ENCODE peak calls at places on chromosomes 12 and 14, in eight cellular contexts. Y is uterus, S is fibroblast of lung, G is A549, K is IMR-90, L is HCT116, O is spleen, V is breast epithelium. H is an unnamed sample.

GRCh38 chr14:34172477-34173368 is 221.8 kb upstream of the EGLN3 start:
- DNase-seq in Y (no peak), S (no peak), L (no peak), O (no peak), K (no peak), G (no peak), V (no peak), H (no peak)

GRCh38 chr12:108607981-108608600 is 10.2 kb upstream of the TMEM119 start:
- DNase-seq in G (no peak), V (no peak), Y (no peak), L (no peak), S (no peak), O (no peak), K (no peak), H (no peak)

GRCh38 chr12:124814741-124815613 is 48.7 kb downstream of the SCARB1 start:
- DNase-seq in Y (no peak), S (no peak), L (no peak), G (no peak), O (no peak), V (no peak), K (no peak), H (no peak)

GRCh38 chr12:109356586-109356985 is 8.9 kb downstream of the MYO1H start:
- DNase-seq in Y (no peak), O (no peak), V (no peak), G (no peak), L (no peak), S (no peak), K (no peak), H (no peak)

GRCh38 chr14:86532219-86532618 is 1002.3 kb downstream of the FLRT2 start:
- DNase-seq in S (peak), O (no peak), G (no peak), L (no peak), V (no peak), K (peak), Y (no peak), H (no peak)

GRCh38 chr12:127675936-127676335 is 591.0 kb upstream of the TMEM132C start:
- DNase-seq in S (peak), V (no peak), O (no peak), G (no peak), K (no peak), Y (no peak), L (no peak), H (no peak)

GRCh38 chr14:21868442-21869046 is 194.9 kb upstream of the OR4E1 start:
- DNase-seq in O (no peak), V (no peak), S (no peak), K (peak), Y (no peak), G (peak), L (peak), H (peak)

GRCh38 chr12:32211769-32212156 is 105.1 kb downstream of the BICD1 start:
- DNase-seq in G (no peak), K (no peak), V (no peak), S (no peak), O (no peak), Y (no peak), L (no peak), H (no peak)

GRCh38 chr12:101969-102878 is 35.7 kb downstream of the IQSEC3 start:
- DNase-seq in L (peak), V (no peak), O (no peak), Y (no peak), G (no peak), K (no peak), S (no peak), H (no peak)

GRCh38 chr14:95620659-95621059 is 65.6 kb upstream of the TCL1B start:
- DNase-seq in L (no peak), O (no peak), Y (no peak), G (no peak), V (no peak), K (no peak), S (no peak), H (no peak)

GRCh38 chr14:101480747-101481530 is 80.4 kb upstream of the DIO3 start:
- DNase-seq in G (peak), Y (peak), K (peak), S (peak), L (no peak), V (peak), O (peak), H (peak)

GRCh38 chr14:23539209-23539866 is 12.2 kb downstream of the ZFHX2 start:
- DNase-seq in O (peak), Y (no peak), V (no peak), G (peak), L (peak), S (no peak), K (peak), H (peak)

GRCh38 chr14:22689186-22689585 is 45.0 kb upstream of the OR6J1 start:
- DNase-seq in O (no peak), G (no peak), Y (no peak), L (peak), V (no peak), K (peak), S (peak), H (peak)

GRCh38 chr12:64461634-64462414 is 9.9 kb downstream of the TBK1 start:
- DNase-seq in V (no peak), G (no peak), K (peak), S (peak), L (no peak), O (no peak), Y (no peak), H (peak)

GRCh38 chr12:128825845-128826244 is 2.1 kb upstream of the SLC15A4 start:
- DNase-seq in L (no peak), K (no peak), Y (no peak), G (no peak), V (no peak), S (no peak), O (no peak), H (no peak)

GRCh38 chr12:48305190-48305589 is 45.5 kb downstream of the ZNF641 start:
- DNase-seq in G (no peak), V (no peak), K (no peak), S (no peak), O (no peak), L (no peak), Y (no peak), H (no peak)

GRCh38 chr14:96688629-96689028 is 108.6 kb upstream of the VRK1 start:
- DNase-seq in V (no peak), K (no peak), O (no peak), L (no peak), S (no peak), G (no peak), Y (no peak), H (no peak)

GRCh38 chr12:89547116-89547515 is 21.3 kb upstream of the POC1B start:
- DNase-seq in S (no peak), G (no peak), L (no peak), K (no peak), O (no peak), V (no peak), Y (no peak), H (no peak)

GRCh38 chr12:40828593-40828990 is 136.4 kb downstream of the CNTN1 start:
- DNase-seq in V (no peak), L (no peak), Y (no peak), K (no peak), S (no peak), O (no peak), G (no peak), H (no peak)

GRCh38 chr12:70045036-70045435 is 198.2 kb upstream of the CNOT2 start:
- DNase-seq in K (peak), S (peak), G (no peak), V (no peak), O (no peak), L (no peak), Y (no peak), H (no peak)

GRCh38 chr12:27779837-27780611 is at the start of the genes KLHL42 and MANSC4:
- DNase-seq in S (peak), Y (peak), G (peak), L (no peak), K (peak), O (peak), V (peak), H (peak)

GRCh38 chr14:33943081-33943480 is 7.8 kb downstream of the EGLN3 start:
- DNase-seq in G (no peak), S (no peak), K (no peak), L (no peak), O (no peak), Y (no peak), V (no peak), H (no peak)

DNA sequence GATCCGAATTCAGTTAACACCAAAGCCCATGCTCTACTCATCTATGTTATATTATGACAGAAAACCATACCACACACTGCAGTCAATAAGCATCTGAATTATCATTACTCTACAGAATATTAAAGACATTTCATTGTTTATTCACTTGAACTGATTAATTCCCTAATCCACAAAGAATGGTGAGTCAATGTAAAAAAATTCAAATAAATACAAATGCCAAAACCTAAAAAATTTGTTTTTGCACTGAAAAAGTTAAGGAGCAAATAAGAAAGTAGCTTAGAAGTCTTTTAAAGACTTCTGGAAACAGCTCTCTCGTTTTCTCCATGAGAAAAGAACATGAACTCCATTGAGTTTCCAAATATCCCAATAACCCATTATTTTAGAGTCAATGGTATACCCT is 13.6 kb downstream of the NID2 start:
- DNase-seq in S (peak), O (no peak), V (no peak), G (no peak), Y (no peak), L (no peak), K (peak), H (no peak)
- TF ChIP-seq CTCF in S (no peak), O (no peak), V (no peak), G (no peak), Y (no peak), L (no peak), K (no peak), H (no peak)

GRCh38 chr12:5525783-5526367 is 94.0 kb downstream of the NTF3 start:
- DNase-seq in V (no peak), O (no peak), S (no peak), L (no peak), G (no peak), K (no peak), Y (no peak), H (no peak)
- H3K27ac ChIP-seq in V (no peak), O (no peak), S (no peak), L (no peak), G (no peak), K (no peak), Y (no peak), H (no peak)

GRCh38 chr12:105321125-105321524 is 9.4 kb upstream of the C12orf75 start:
- DNase-seq in V (no peak), S (no peak), Y (no peak), K (no peak), G (no peak), O (no peak), L (no peak), H (no peak)
- TF ChIP-seq CTCF in V (no peak), S (no peak), Y (no peak), K (no peak), G (no peak), O (no peak), L (no peak), H (no peak)

GRCh38 chr12:4320859-4321701 is at the start of gene TIGAR:
- DNase-seq in V (peak), G (peak), O (peak), K (peak), S (peak), L (peak), Y (peak), H (peak)
- H3K27ac ChIP-seq in V (peak), G (peak), O (peak), K (peak), S (peak), L (peak), Y (peak), H (peak)

DNA sequence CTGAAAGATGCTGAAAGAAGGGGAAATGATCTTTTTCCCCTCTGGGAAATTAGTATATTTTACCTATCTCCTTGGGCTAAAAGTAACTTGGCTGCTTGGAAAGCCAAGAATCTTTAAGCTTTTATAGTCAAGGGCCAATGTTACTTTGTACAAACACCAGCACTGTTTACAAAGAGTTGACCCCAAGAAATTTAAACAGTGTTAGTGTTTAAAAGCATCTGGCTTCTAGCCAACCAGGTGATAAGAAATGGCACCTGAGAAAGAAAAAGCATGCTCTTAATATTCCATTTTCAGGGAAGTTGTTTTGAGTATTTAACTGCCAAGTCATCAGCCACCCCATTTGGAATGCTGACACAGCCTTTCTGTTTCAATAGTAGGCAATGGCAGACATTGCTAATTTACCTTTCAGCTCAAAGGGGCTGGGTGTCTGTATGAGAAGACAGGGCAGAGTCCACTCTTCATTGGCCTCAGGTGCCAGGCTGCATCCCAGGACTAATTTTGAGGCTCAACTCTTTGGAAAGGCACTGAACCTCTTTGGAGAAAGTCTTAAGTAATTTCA is 3.7 kb upstream of the SLC35F4 start:
- DNase-seq in O (no peak), V (no peak), K (no peak), L (no peak), S (no peak), G (no peak), Y (no peak), H (no peak)
- TF ChIP-seq CTCF in O (no peak), V (no peak), K (no peak), L (no peak), S (no peak), G (no peak), Y (no peak), H (no peak)

DNA sequence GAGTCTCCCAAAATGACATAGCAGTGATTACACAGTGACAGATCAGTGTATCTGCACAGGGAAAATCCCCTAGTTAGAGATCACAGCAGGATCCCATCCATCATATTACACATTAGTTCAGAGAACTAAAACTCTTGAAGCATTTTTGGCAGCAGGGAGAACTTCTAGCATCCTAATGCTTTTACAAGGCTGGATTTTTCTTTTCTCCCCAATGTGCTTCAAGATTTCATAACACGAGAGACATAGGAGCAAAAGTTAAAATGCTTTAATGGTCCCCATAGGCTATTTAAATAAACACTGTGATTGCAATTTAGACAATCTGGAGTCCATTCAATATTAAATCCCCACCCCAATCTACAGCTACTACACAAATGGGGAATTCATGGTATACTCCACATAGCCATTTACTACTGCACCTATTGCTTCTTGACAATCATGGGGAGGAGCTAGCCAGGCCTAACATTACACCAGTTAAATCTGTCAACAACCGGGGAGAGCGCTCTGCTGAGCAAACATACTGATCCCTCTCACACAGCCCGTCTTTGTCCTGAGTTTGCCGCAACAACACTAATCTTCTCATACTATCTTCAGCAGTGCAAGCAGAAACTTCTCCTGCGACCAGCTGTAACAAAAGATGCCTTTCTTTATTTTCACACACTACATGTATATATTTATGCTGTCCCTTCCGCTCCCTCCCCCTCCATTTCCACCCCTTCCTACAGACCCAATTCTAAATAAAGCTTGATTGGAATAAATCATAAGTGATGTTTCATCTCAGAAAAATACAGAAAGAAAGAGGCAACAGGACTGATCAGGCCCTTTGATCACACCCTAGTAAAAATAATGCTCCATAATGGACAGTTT is 120.3 kb upstream of the SOX5 start:
- DNase-seq in V (no peak), O (no peak), S (peak), K (peak), G (no peak), Y (no peak), L (no peak), H (no peak)
- H3K27ac ChIP-seq in V (no peak), O (no peak), S (no peak), K (no peak), G (no peak), Y (no peak), L (no peak), H (no peak)

GRCh38 chr14:106564058-106564643 is 1037.8 kb downstream of the TMEM121 start:
- DNase-seq in K (no peak), O (peak), V (no peak), G (peak), L (no peak), S (no peak), Y (no peak), H (peak)
- TF ChIP-seq CTCF in K (no peak), O (peak), V (no peak), G (no peak), L (peak), S (no peak), Y (no peak), H (peak)

DNA sequence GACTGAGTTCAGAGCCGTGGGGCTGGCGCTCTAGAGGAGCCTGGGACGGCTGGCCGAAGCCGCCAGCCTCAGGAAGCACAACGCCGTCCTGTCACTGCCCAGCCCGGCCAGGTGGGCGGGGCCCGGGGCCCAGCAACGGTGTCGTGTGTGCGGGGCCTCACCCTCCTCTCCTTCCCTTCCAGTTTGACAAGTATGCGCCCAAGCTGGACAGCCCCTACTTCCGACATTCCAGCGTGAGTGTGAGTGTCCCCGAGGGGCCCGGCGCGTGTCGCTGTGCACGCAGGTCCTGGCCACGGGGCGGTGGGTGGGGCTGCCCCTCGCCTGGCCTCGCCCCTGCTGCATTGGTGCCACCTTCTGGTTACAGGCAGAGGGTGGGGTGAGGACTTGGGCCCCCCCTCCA is 38.3 kb downstream of the LRCOL1 start:
- DNase-seq in V (no peak), G (no peak), O (no peak), Y (no peak), S (no peak), L (no peak), K (no peak), H (no peak)
- H3K27ac ChIP-seq in V (no peak), G (no peak), O (no peak), Y (no peak), S (no peak), L (no peak), K (no peak), H (no peak)

DNA sequence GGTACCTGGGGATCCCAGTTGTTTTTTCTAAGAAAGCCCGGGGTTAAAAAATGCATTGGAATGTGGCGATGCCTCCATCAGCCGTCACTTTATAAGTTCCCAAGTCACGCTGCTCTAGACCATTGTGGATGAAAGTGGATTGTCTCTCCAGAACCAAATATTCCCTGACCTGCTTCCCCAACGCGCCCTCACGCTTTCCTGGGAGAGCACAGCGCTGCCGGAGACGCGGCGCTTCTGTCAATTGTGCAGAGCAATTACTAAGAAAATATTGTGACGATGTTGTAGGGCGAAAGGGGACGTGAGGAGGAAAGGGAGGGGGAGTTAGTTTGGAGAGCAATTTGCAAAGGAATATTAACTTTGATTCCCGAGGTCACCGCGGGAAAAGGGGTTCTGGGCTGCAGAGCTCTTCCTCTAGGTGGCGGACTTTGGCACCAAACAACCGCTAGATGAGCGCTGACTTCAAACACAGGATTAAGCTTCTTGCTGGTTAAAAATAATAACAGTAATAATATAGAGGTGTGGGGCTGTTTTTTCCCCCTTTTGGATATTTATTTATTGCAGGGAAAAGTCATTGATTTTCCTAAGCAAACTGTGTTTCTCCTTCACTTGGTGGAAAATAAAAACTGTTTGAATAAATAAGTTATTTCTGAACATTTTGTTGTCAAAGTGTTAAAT is 9.6 kb upstream of the FOXG1 start:
- DNase-seq in L (no peak), S (peak), G (peak), O (no peak), V (no peak), K (peak), Y (no peak), H (no peak)
- TF ChIP-seq CTCF in L (no peak), S (peak), G (peak), O (no peak), V (no peak), K (peak), Y (no peak), H (peak)

DNA sequence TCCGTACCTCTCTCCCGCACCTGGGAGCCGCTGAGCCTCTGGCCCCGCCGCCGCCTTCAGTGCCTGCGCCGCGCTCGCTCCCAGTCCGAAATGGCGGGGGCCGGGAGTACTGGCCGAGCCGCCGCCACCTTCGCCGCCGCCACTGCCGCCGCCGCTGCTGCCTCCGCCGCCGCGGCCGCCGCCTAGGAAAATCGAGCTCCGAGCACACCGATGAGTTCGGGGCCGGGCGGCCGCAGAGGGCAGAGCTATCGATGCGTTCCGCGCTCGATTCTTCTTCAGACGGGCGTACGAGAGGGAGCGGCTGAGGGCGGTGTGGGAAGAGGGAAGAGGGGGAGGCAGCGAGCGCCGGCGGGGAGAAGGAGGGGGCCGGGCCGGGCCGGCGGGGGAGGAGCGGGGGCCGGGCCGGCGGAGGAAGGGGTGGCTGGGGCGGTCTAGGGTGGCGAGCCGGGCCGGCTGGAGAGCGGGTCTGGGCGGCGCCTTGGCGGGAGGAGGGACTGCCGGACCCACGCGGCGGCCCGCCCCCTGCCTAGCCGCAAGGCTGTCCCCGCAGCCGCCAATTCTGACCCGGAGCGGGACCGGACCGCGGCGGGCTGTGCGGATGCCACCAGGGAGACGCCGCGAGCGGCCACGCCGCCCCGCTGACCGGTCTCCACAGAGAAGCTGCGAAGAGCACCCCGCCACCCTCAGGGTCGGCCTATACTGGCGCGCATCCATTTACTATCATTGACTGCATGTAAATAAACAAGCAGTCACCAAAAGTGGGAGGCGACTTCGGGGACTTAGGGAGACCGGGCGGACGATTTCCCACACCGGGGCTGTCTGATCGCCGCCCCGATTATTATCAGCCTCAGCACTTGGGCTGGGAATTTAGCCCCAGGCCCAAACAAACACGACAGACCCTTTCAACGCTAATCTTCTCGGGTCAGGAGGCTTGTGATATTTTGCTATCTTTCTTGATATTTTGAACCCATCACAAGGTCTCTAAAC is at the start of gene KRAS:
- DNase-seq in Y (peak), L (peak), S (peak), O (peak), V (peak), G (peak), K (peak), H (peak)
- H3K27ac ChIP-seq in Y (peak), L (peak), S (peak), O (peak), V (peak), G (peak), K (peak), H (peak)